ENCODE peak calls at places on chromosomes 3 and 15, in five cellular contexts. L, F, H, G and B are unnamed samples.

GRCh38 chr15:39381517-39381916 is 199.4 kb upstream of the THBS1 start:
- DNase-seq in G (peak), L (no peak), H (no peak), F (no peak), B (peak)

GRCh38 chr3:127221062-127222035 is 28.4 kb downstream of the PRR23E start:
- DNase-seq in F (no peak), H (no peak), G (no peak), L (peak), B (peak)

GRCh38 chr3:106183762-106184391 is 315.1 kb upstream of the CBLB start:
- DNase-seq in G (peak), F (peak), H (peak), L (no peak), B (peak)

GRCh38 chr3:66481071-66482001 is 19.5 kb downstream of the LRIG1 start:
- DNase-seq in F (no peak), G (no peak), H (no peak), L (no peak), B (peak)

GRCh38 chr3:124707667-124708066 is 22.6 kb upstream of the UMPS start:
- DNase-seq in F (no peak), G (peak), H (no peak), L (no peak), B (peak)

GRCh38 chr3:184549793-184550585 is 11.6 kb upstream of the EPHB3 start:
- DNase-seq in G (no peak), L (no peak), F (no peak), H (no peak), B (no peak)

GRCh38 chr3:18679226-18679625 is 254.1 kb upstream of the SATB1 start:
- DNase-seq in F (no peak), H (no peak), L (no peak), G (no peak), B (no peak)

GRCh38 chr3:140206196-140207040 is 271.4 kb downstream of the CLSTN2 start:
- DNase-seq in L (no peak), H (no peak), F (peak), G (peak), B (peak)

GRCh38 chr3:10194328-10195071 is 29.8 kb downstream of the IRAK2 start:
- DNase-seq in G (no peak), L (no peak), F (no peak), H (no peak), B (peak)

GRCh38 chr3:195075199-195075940 is 195.6 kb downstream of the XXYLT1 start:
- DNase-seq in H (no peak), G (no peak), L (no peak), F (no peak), B (peak)

GRCh38 chr3:184314363-184314699 is at the start of gene EIF4G1:
- DNase-seq in L (peak), F (peak), H (peak), G (peak), B (peak)